ENCODE peak calls at places on chromosomes 3 and 15, in six cellular contexts. G is foreskin fibroblast, T is endothelial cell, U is WTC11, V is gastrocnemius medialis, I is OCI-LY7. C is an unnamed sample.
A peak's percentile ranks its signal among the peaks of the same experiment; 100 is the strongest.

GRCh38 chr3:115960799-115961198 is 337.5 kb downstream of the GAP43 start:
- DNase-seq in G (no peak), V (no peak), U (no peak), I (no peak), T (no peak), C (no peak)

GRCh38 chr3:141940204-141940776 is 63.8 kb downstream of the ATP1B3 start:
- DNase-seq in U (no peak), V (no peak), G (peak; percentile 83), I (peak; percentile 39), T (no peak), C (peak; percentile 47)

GRCh38 chr15:56428821-56429458 is 36.0 kb downstream of the MNS1 start:
- DNase-seq in G (peak; percentile 6), U (no peak), I (peak; percentile 68), V (no peak), T (no peak), C (no peak)

GRCh38 chr3:158105710-158106438 is at the start of gene SHOX2:
- DNase-seq in T (peak; percentile 38), G (peak; percentile 71), V (no peak), I (peak; percentile 34), U (peak; percentile 70), C (peak; percentile 69)

GRCh38 chr3:106198828-106199194 is 330.0 kb upstream of the CBLB start:
- DNase-seq in V (no peak), U (no peak), G (peak; percentile 68), I (no peak), T (no peak), C (no peak)

GRCh38 chr15:60326824-60327654 is 70.7 kb downstream of the ANXA2 start:
- DNase-seq in U (no peak), I (peak; percentile 51), G (no peak), T (peak; percentile 54), V (no peak), C (no peak)

GRCh38 chr15:83559310-83559966 is 94.5 kb upstream of the ADAMTSL3 start:
- DNase-seq in G (peak; percentile 61), U (peak; percentile 72), V (no peak), I (peak; percentile 58), T (peak; percentile 68), C (peak; percentile 73)

GRCh38 chr3:112074616-112075497 is 11.3 kb upstream of the C3orf52 start:
- DNase-seq in I (no peak), V (no peak), U (no peak), T (no peak), G (peak; percentile 81), C (peak; percentile 44)

GRCh38 chr3:59290358-59290757 is 240.5 kb upstream of the CFAP20DC start:
- DNase-seq in V (no peak), G (no peak), T (no peak), U (no peak), I (no peak), C (no peak)

GRCh38 chr3:187734841-187735240 is 10.4 kb downstream of the BCL6 start:
- DNase-seq in U (no peak), G (no peak), T (no peak), I (no peak), V (no peak), C (no peak)

GRCh38 chr3:4233488-4233887 is 69.7 kb upstream of the SETMAR start:
- DNase-seq in U (no peak), T (no peak), V (no peak), I (no peak), G (no peak), C (no peak)

GRCh38 chr15:59925123-59925522 is 79.0 kb upstream of the FOXB1 start:
- DNase-seq in U (no peak), V (no peak), T (no peak), I (no peak), G (no peak), C (no peak)

GRCh38 chr3:18411541-18411940 is 13.6 kb downstream of the SATB1 start:
- DNase-seq in V (no peak), I (no peak), G (no peak), U (no peak), T (no peak), C (no peak)

GRCh38 chr3:132773071-132773619 is 50.9 kb upstream of the NPHP3 start:
- DNase-seq in U (no peak), G (no peak), T (no peak), I (no peak), V (no peak), C (no peak)

GRCh38 chr15:84839714-84840113 is 22.6 kb downstream of the ALPK3 start:
- DNase-seq in G (no peak), V (no peak), U (no peak), T (no peak), I (no peak), C (peak; percentile 24)

GRCh38 chr3:23455775-23456174 is 252.6 kb downstream of the UBE2E2 start:
- DNase-seq in V (no peak), U (no peak), I (no peak), G (peak; percentile 62), T (no peak), C (no peak)

GRCh38 chr3:172751188-172751571 is 654 bp downstream of the ECT2 start:
- DNase-seq in V (no peak), U (no peak), G (no peak), T (no peak), I (peak; percentile 63), C (no peak)

GRCh38 chr15:58096529-58097084 is 31.1 kb upstream of the ALDH1A2 start:
- DNase-seq in U (no peak), G (no peak), I (no peak), V (no peak), T (no peak), C (no peak)

GRCh38 chr15:74787251-74788041 is 5.6 kb downstream of the CSK start:
- DNase-seq in I (peak; percentile 97), T (peak; percentile 68), U (peak; percentile 80), V (peak; percentile 57), G (peak; percentile 44), C (peak; percentile 89)

GRCh38 chr3:160451602-160452001 is 2.0 kb upstream of the TRIM59 start:
- DNase-seq in V (no peak), I (no peak), T (no peak), G (no peak), U (no peak), C (no peak)

GRCh38 chr15:66638377-66638776 is 63.7 kb upstream of the SMAD6 start:
- DNase-seq in U (no peak), I (no peak), G (no peak), V (no peak), T (no peak), C (no peak)

GRCh38 chr3:46599590-46599989 is 12.7 kb upstream of the FAM240A start:
- DNase-seq in I (no peak), G (no peak), U (no peak), T (no peak), V (no peak), C (peak; percentile 65)

GRCh38 chr3:27559835-27560234 is 75.7 kb upstream of the SLC4A7 start:
- DNase-seq in V (peak; percentile 34), U (no peak), I (no peak), T (no peak), G (peak; percentile 91), C (no peak)

GRCh38 chr15:84684092-84684491 is 26.1 kb upstream of the NMB start:
- DNase-seq in U (no peak), V (no peak), I (no peak), G (no peak), T (no peak), C (no peak)

DNA sequence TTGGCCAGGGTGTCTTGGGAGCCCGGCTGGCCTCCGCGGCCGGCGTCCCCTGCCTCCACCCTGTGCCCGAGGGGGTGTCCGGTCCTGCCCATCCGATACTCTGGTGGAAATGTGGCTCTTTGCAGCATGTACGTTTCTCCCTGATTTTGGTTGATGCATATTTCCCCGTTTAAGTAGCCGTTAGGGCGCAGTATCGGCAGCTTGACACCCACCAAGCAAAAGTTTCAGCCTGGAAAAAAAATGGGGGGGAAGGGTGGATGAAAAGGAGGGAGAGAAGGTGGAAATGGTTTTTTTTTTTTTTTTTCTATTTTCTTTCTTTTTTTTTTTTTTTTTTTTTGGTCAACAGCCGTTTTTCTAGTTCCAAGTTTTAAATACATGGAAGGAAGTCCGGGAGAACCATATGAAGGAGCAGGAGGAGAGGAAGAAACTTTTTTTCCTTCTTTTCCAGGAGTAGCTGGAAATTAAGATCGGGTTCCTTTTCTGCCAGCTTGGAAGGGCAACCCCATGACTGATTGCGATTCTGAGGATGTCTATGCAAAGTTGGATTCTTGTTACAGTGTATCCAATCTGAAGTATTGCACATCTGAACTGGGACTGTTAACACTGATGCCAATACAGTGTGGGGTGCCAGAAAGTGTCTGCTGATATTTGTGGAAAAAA is 1.5 kb downstream of the RAP2B start:
- DNase-seq in I (peak; percentile 35), T (no peak), U (no peak), V (no peak), G (no peak), C (no peak)
- TF ChIP-seq CTCF in I (no peak), T (no peak), U (no peak), V (no peak), G (no peak), C (no peak)

DNA sequence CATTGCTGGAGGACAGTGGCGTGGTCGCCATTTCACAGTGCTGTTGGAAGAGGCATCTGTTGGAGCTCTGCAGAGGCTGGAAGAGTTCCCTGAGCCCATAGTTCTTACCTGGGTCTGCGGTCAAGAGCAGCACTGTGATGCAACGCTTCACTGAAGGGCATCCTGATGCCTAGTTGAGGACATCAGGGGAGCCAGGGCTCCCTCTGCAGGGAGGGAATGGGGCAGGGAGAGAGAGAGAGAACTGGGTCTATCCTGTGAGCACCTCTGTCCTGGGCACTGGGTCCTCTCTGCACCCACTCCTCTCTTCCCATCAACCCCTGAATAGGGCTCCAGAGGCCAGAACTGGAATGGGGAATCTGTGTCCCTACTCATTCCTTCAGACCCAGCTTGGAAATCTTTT is 23.9 kb upstream of the MOBP start:
- DNase-seq in T (no peak), V (no peak), I (no peak), U (peak; percentile 50), G (no peak), C (peak; percentile 67)
- TF ChIP-seq CTCF in T (no peak), V (no peak), I (no peak), U (no peak), G (peak; percentile 6), C (peak; percentile 55)

GRCh38 chr3:175941352-175941751 is 1082.2 kb downstream of the NAALADL2 start:
- DNase-seq in G (no peak), U (peak; percentile 62), T (no peak), I (peak; percentile 30), V (no peak), C (peak; percentile 80)
- TF ChIP-seq CTCF in G (peak; percentile 10), U (peak; percentile 71), T (peak; percentile 79), I (peak; percentile 76), V (no peak), C (peak; percentile 61)

GRCh38 chr3:100603449-100603848 is 6.0 kb upstream of the ADGRG7 start:
- DNase-seq in T (peak; percentile 9), U (no peak), G (peak; percentile 24), V (no peak), I (peak; percentile 6), C (peak; percentile 39)
- TF ChIP-seq CTCF in T (no peak), U (peak; percentile 20), G (peak; percentile 62), V (no peak), I (peak; percentile 51), C (peak; percentile 64)

DNA sequence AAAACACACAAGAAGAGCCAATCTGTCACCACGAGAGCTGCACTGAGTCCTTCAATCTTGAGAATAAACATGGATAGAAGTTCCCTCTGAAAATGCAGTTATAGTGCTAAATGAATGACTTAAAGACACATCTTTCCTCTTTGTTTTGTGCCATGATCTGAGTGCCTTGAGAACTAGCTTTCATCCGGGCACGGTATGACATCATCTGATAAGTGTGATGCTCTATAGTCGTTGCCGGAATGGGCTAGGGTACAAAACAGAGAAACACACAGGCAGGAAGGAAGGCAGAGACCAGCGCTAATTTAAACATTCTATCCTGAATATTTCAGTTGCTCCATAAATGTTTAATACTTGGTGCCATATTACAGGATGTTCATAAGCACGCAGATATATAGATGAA is 146.5 kb downstream of the TNIK start:
- DNase-seq in I (no peak), T (no peak), G (no peak), V (no peak), U (no peak), C (no peak)
- TF ChIP-seq CTCF in I (no peak), T (no peak), G (no peak), V (no peak), U (no peak), C (no peak)

GRCh38 chr3:168053115-168053514 is 42.6 kb downstream of the GOLIM4 start:
- DNase-seq in I (peak; percentile 10), V (no peak), G (no peak), U (no peak), T (no peak), C (no peak)
- TF ChIP-seq CTCF in I (peak; percentile 67), V (no peak), G (peak; percentile 29), U (no peak), T (no peak), C (peak; percentile 18)

C was measured in H9.